ENCODE peak calls at places on chromosomes 2 and 18, in four cellular contexts. O is uterus; X is brain microvascular endothelial cell; U is CD4-positive, alpha-beta T cell. J is an unnamed sample.

GRCh38 chr2:219272995-219273394 is 6.2 kb upstream of the DNAJB2 start:
- DNase-seq in U (no peak), O (no peak), X (no peak), J (no peak)

GRCh38 chr18:31684279-31685096 is at the start of gene B4GALT6:
- DNase-seq in U (no peak), O (no peak), X (peak; percentile 7), J (peak; percentile 36)

GRCh38 chr2:88683160-88684021 is 8.1 kb upstream of the RPIA start:
- DNase-seq in X (no peak), U (no peak), O (no peak), J (no peak)

GRCh38 chr2:200253631-200254030 is 52.9 kb upstream of the SPATS2L start:
- DNase-seq in X (peak; percentile 39), U (no peak), O (no peak), J (peak; percentile 11)

GRCh38 chr2:107588960-107589542 is 237.6 kb upstream of the RGPD4 start:
- DNase-seq in U (no peak), O (no peak), X (no peak), J (peak; percentile 26)

GRCh38 chr2:68458962-68459361 is 8.1 kb downstream of the FBXO48 start:
- DNase-seq in O (no peak), U (no peak), X (peak; percentile 67), J (peak; percentile 66)

GRCh38 chr18:12597775-12598174 is 60.1 kb downstream of the SPIRE1 start:
- DNase-seq in O (no peak), X (peak; percentile 85), U (no peak), J (peak; percentile 89)

GRCh38 chr18:28212060-28212459 is 35.1 kb upstream of the CDH2 start:
- DNase-seq in X (no peak), U (no peak), O (no peak), J (no peak)

GRCh38 chr2:42775186-42775585 is 11.3 kb upstream of the OXER1 start:
- DNase-seq in O (no peak), U (no peak), X (no peak), J (no peak)

GRCh38 chr2:102261467-102261866 is 49.9 kb upstream of the IL1RL1 start:
- DNase-seq in U (no peak), O (no peak), X (no peak), J (no peak)

GRCh38 chr2:35160871-35161270 is 1194.7 kb upstream of the CRIM1 start:
- DNase-seq in O (no peak), X (no peak), U (no peak), J (no peak)

GRCh38 chr18:55144226-55144625 is 185.0 kb upstream of the CCDC68 start:
- DNase-seq in O (no peak), X (no peak), U (no peak), J (no peak)

GRCh38 chr18:55185391-55185790 is 226.1 kb upstream of the CCDC68 start:
- DNase-seq in U (no peak), X (no peak), O (no peak), J (peak; percentile 48)

GRCh38 chr2:218852911-218853667 is 6.5 kb upstream of the WNT6 start:
- DNase-seq in U (peak; percentile 64), X (peak; percentile 38), O (peak; percentile 27), J (peak; percentile 40)

GRCh38 chr2:238727585-238728321 is 120.1 kb upstream of the TWIST2 start:
- DNase-seq in O (peak; percentile 77), U (no peak), X (no peak), J (peak; percentile 61)

DNA sequence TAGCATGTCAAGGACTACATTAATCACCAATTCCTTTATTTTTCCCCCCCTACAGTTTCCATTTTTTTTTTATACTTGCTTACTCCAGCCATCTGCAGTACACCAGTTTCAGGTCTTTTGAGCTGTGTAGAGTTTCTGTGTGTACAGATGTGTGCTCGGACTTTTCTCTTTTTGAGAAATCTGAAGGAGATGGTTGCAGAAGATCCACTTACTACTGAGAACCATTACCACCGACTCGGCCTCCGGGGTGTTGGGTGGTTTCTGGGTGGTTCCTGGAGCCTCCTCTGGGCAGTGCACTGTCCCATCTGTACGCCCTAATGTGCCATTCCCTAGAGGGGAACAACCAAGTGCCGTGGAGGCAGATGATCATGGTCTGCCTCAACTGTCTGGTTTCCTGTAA is 15.4 kb upstream of the LYPD6B start:
- DNase-seq in X (no peak), O (no peak), U (no peak), J (no peak)
- H3K27ac ChIP-seq in X (no peak overlapping the region), O (no peak overlapping the region), U (no peak overlapping the region), J (no peak overlapping the region)

GRCh38 chr2:8684421-8684884 is 2.6 kb downstream of the ID2 start:
- DNase-seq in O (peak; percentile 40), X (no peak), U (peak; percentile 25), J (peak; percentile 37)

GRCh38 chr2:8680931-8681760 is 710 bp upstream of the ID2 start:
- DNase-seq in U (peak; percentile 44), O (peak; percentile 54), X (peak; percentile 90), J (peak; percentile 82)

GRCh38 chr2:8681786-8682692 is at the start of gene ID2:
- DNase-seq in X (peak; percentile 97), U (peak; percentile 97), O (peak; percentile 98), J (peak; percentile 95)

GRCh38 chr2:8684885-8685696 is 3.2 kb downstream of the ID2 start:
- DNase-seq in O (peak; percentile 52), X (no peak), U (no peak), J (peak; percentile 36)

GRCh38 chr2:8682719-8683667 is 1.1 kb downstream of the ID2 start:
- DNase-seq in U (peak; percentile 28), O (peak; percentile 40), X (no peak), J (peak; percentile 45)
- H3K27ac ChIP-seq in U (peak overlapping the region; percentile 26), O (peak overlapping the region; percentile 85), X (no peak overlapping the region), J (peak overlapping the region; percentile 70)

DNA sequence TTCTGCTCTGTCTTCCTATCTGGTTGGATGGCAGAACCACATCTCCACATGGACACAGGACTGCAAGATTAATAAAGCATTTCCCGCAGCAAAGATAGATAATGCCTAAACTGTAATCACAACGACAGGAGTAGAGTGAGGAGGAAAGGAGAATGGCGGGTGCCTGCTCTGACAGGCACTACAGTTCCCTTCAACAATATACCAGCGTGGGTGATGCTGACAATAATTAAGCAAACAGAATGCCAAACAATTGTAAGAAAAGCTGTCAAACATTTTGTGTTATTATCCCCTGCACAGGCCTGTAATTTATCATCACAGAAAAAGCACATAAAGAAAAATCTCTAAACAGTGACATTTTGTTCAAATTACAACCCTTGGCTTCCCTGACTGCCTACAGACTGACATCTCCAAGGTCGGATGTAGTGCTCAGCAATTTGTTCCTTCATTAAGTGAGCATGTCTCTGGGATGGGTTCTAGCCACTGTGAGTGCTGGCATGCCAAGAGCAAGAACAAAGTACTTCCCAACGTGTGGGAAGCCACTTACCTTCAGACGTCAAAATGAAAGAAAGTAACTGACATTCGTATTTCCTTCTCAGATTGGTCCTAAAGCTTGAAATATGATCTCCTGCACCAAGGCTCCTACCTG is 194.0 kb downstream of the SLC8A1 start:
- DNase-seq in O (no peak), X (no peak), U (no peak), J (no peak)
- H3K27ac ChIP-seq in O (no peak overlapping the region), X (no peak overlapping the region), U (no peak overlapping the region), J (no peak overlapping the region)

GRCh38 chr2:215845839-215846586 is 167.3 kb downstream of the MREG start:
- DNase-seq in X (no peak), O (no peak), U (no peak), J (no peak)

GRCh38 chr2:215841175-215841816 is 172.1 kb downstream of the MREG start:
- DNase-seq in X (no peak), U (no peak), O (no peak), J (no peak)

GRCh38 chr2:215847056-215847455 is 166.3 kb downstream of the MREG start:
- DNase-seq in X (no peak), O (no peak), U (no peak), J (no peak)

GRCh38 chr2:215839816-215840215 is 173.5 kb downstream of the MREG start:
- DNase-seq in O (no peak), X (no peak), U (no peak), J (no peak)

DNA sequence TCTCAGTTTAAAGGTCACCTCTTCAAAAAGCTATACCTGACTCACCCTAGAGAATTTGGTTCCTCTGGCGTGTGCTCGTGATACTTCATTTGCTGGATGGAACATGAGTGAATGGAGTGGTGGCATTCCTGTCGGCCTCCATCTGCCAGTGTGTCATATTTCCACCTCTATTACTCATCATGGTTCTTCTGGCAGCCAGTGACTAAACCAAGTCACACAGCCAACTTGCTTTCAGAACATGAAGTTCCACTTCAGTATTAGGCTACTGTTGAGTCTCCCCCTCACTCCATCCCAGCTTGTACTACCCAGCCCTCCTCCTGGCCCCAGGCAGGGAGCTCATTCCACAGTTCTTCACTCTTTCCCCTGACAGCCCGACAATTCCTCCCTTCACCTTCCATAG is 169.8 kb downstream of the MREG start:
- DNase-seq in O (no peak), U (no peak), X (peak; percentile 88), J (peak; percentile 94)
- H3K27ac ChIP-seq in O (no peak overlapping the region), U (no peak overlapping the region), X (peak overlapping the region; percentile 87), J (peak overlapping the region; percentile 74)

GRCh38 chr2:235026649-235027557 is 75.1 kb downstream of the SH3BP4 start:
- DNase-seq in U (no peak), O (no peak), X (no peak), J (peak; percentile 59)

GRCh38 chr2:235024951-235025773 is 73.3 kb downstream of the SH3BP4 start:
- DNase-seq in X (no peak), O (no peak), U (no peak), J (no peak)

GRCh38 chr2:235027558-235028214 is 75.9 kb downstream of the SH3BP4 start:
- DNase-seq in U (no peak), O (no peak), X (peak; percentile 73), J (peak; percentile 80)

GRCh38 chr2:235024191-235024611 is 72.4 kb downstream of the SH3BP4 start:
- DNase-seq in X (no peak), U (no peak), O (no peak), J (peak; percentile 46)

GRCh38 chr2:235026137-235026536 is 74.3 kb downstream of the SH3BP4 start:
- DNase-seq in X (peak; percentile 75), O (no peak), U (no peak), J (peak; percentile 92)
- H3K27ac ChIP-seq in X (peak overlapping the region; percentile 41), O (no peak overlapping the region), U (no peak overlapping the region), J (peak overlapping the region; percentile 80)

DNA sequence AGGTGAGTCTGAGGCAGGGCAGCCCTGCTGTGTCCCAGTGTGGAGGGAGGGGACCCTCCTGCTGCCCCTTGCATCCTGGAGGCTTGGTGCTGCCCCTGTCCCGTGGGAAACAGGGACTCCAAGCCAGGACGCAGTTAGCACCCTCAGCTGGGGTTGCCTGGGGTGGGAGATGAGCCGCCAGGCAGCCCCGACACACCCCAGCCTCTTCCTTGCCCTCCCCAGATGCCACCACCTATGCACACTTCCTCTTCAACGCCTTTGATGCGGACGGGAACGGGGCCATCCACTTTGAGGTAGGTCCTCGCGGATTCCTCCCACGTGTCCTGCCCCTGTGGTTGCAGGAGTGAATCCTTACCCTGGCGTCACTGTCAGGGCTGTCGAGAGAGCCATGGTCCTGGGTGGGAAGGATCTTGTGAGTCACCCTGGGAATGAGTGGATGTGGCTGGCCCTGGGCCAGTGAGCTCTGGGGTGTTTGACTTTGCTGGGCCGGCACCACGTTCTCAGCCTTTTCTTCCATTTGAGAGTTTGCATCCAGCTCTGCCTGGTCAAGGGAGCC is 27.5 kb upstream of the FAHD2A start:
- DNase-seq in U (no peak), X (no peak), O (no peak), J (peak; percentile 22)
- H3K27ac ChIP-seq in U (no peak overlapping the region), X (no peak overlapping the region), O (no peak overlapping the region), J (no peak overlapping the region)

DNA sequence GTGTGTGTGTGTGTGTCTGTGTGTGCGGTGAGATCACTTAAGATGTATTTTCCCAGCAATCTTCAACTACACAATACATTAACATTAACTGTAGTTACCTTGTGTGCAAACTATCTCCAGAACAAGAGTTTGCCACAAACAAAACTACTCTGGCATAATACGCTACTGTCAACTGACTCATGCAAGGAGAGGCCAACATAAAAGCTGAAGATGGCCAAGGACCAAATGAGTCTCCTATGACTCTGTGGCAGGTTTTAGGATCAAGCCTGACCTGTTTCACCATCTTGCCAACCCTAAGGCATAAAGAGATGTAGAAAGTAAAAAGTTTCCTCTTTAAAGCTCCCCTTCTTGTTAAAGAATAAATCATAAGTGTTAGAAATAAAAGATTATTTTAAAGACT is 20.1 kb downstream of the CYB5A start:
- DNase-seq in U (no peak), X (no peak), O (no peak), J (no peak)
- H3K27ac ChIP-seq in U (no peak overlapping the region), X (no peak overlapping the region), O (no peak overlapping the region), J (no peak overlapping the region)

J was measured in astrocyte.